ENCODE peak calls at places on chromosomes 5 and 9, in five cellular contexts. D is HEK293T, Q is NT2/D1, H is GM12878, T is H1. V is an unnamed sample.
A peak's percentile ranks its signal among the peaks of the same experiment; 100 is the strongest.

GRCh38 chr9:133521122-133522072 is 3.4 kb downstream of the MYMK start:
- DNase-seq in D (no peak), T (no peak), H (no peak), Q (no peak), V (peak; percentile 49)

GRCh38 chr9:3676766-3677165 is 151.0 kb upstream of the RFX3 start:
- DNase-seq in T (no peak), Q (no peak), D (no peak), H (no peak), V (no peak)

GRCh38 chr9:117002686-117003085 is 315.6 kb downstream of the TRIM32 start:
- DNase-seq in D (no peak), T (no peak), H (no peak), Q (no peak), V (no peak)

GRCh38 chr9:32839013-32839442 is 55.7 kb downstream of the TMEM215 start:
- DNase-seq in D (no peak), T (no peak), Q (no peak), H (no peak), V (no peak)

GRCh38 chr5:103894882-103895281 is 332.3 kb upstream of the NUDT12 start:
- DNase-seq in D (no peak), T (peak; percentile 17), H (no peak), Q (peak; percentile 33), V (no peak)

GRCh38 chr5:117201016-117201415 is 626.4 kb upstream of the SEMA6A start:
- DNase-seq in Q (no peak), H (no peak), D (no peak), T (no peak), V (no peak)

GRCh38 chr5:110441035-110441434 is 285.4 kb downstream of the TMEM232 start:
- DNase-seq in T (peak; percentile 15), D (peak; percentile 19), H (no peak), Q (peak; percentile 40), V (peak; percentile 37)

GRCh38 chr5:174533127-174533453 is 191.3 kb upstream of the MSX2 start:
- DNase-seq in D (no peak), Q (no peak), H (no peak), T (no peak), V (no peak)

GRCh38 chr9:4366649-4367330 is 66.9 kb upstream of the GLIS3 start:
- DNase-seq in T (peak; percentile 33), H (no peak), Q (peak; percentile 59), D (peak; percentile 53), V (peak; percentile 10)

GRCh38 chr5:108084105-108084504 is 297.8 kb downstream of the FBXL17 start:
- DNase-seq in T (no peak), D (no peak), Q (no peak), H (no peak), V (no peak)

GRCh38 chr9:89277454-89277853 is 33.5 kb upstream of the CKS2 start:
- DNase-seq in H (peak; percentile 9), Q (no peak), T (no peak), D (no peak), V (no peak)

GRCh38 chr5:73981696-73982095 is 355.7 kb downstream of the ARHGEF28 start:
- DNase-seq in D (no peak), Q (no peak), T (no peak), H (no peak), V (no peak)

GRCh38 chr5:8216921-8217320 is 348.0 kb downstream of the MTRR start:
- DNase-seq in H (no peak), Q (no peak), D (no peak), T (no peak), V (no peak)

GRCh38 chr5:131384616-131385214 is 120.9 kb downstream of the CDC42SE2 start:
- DNase-seq in Q (no peak), T (no peak), D (no peak), H (no peak), V (no peak)

GRCh38 chr5:7756453-7756852 is 94.5 kb downstream of the CFAP90 start:
- DNase-seq in T (no peak), Q (no peak), H (no peak), D (no peak), V (no peak)

GRCh38 chr5:163578652-163579051 is 73.2 kb downstream of the MAT2B start:
- DNase-seq in H (no peak), T (no peak), Q (no peak), D (no peak), V (no peak)

GRCh38 chr9:20592673-20593072 is 29.6 kb downstream of the MLLT3 start:
- DNase-seq in T (no peak), H (no peak), D (no peak), Q (no peak), V (no peak)

GRCh38 chr9:41229408-41230401 is 40.6 kb upstream of the ZNG1F start:
- DNase-seq in Q (no peak), H (peak; percentile 24), D (peak; percentile 8), T (no peak), V (peak; percentile 6)
- TF ChIP-seq SUZ12 in Q (no peak), H (no peak), D (no peak), T (no peak), V (no peak)

DNA sequence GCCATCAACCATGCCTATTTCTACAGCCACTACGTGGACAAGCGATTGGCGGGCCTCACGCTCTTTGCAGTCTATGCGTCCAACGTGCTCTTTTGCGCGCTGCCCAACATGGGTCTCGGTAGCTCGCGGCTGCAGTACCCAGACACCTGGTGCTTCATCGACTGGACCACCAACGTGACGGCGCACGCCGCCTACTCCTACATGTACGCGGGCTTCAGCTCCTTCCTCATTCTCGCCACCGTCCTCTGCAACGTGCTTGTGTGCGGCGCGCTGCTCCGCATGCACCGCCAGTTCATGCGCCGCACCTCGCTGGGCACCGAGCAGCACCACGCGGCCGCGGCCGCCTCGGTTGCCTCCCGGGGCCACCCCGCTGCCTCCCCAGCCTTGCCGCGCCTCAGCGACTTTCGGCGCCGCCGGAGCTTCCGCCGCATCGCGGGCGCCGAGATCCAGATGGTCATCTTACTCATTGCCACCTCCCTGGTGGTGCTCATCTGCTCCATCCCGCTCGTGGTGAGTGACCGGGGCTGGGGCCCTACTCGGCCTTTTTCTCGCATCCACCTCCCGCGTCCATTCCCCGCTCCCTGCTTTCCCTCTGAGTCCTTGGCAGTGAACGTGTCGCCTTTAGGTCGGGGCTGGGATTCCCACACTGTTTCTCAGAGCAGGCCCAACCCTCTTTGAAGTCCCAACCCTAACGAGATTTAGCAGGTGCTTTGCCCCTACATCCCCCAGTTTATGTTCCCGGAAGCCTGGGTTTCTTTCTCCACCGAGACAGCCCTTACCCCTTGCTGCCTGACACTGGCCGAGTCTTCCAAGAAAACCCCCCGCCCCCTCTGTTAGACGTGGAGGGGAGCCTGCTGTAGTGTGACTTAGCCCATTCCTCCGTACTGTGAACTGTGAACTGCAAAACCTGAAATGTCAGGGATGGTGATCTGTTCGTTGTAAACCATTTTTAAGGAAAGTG is 1.9 kb downstream of the PTGER4 start:
- DNase-seq in Q (no peak), D (no peak), T (no peak), H (no peak), V (no peak)
- TF ChIP-seq SUZ12 in Q (no peak), D (no peak), T (peak; percentile 96), H (no peak), V (no peak)

GRCh38 chr9:135020481-135021392 is 66.7 kb upstream of the OLFM1 start:
- DNase-seq in Q (no peak), T (no peak), H (no peak), D (no peak), V (no peak)

GRCh38 chr9:135021393-135021789 is 66.1 kb upstream of the OLFM1 start:
- DNase-seq in Q (no peak), D (no peak), H (no peak), T (no peak), V (no peak)

GRCh38 chr9:135023816-135024405 is 63.6 kb upstream of the OLFM1 start:
- DNase-seq in D (no peak), H (no peak), T (no peak), Q (no peak), V (no peak)

GRCh38 chr9:135022191-135022870 is 65.1 kb upstream of the OLFM1 start:
- DNase-seq in H (no peak), D (no peak), T (no peak), Q (no peak), V (no peak)

GRCh38 chr9:135023389-135023788 is 64.1 kb upstream of the OLFM1 start:
- DNase-seq in D (no peak), T (no peak), Q (no peak), H (no peak), V (no peak)
- TF ChIP-seq SUZ12 in D (no peak), T (no peak), Q (no peak), H (no peak), V (no peak)

GRCh38 chr5:54301215-54301614 is 9.2 kb downstream of the ARL15 start:
- DNase-seq in D (no peak), T (no peak), H (no peak), Q (no peak), V (no peak)
- TF ChIP-seq SUZ12 in D (no peak), T (no peak), H (no peak), Q (no peak), V (no peak)